ENCODE peak calls at places on chromosomes 1 and 21, in ten cellular contexts. E is cardiac fibroblast, O is glutamatergic neuron, I is tibial nerve, N is ovary, A is cardiac muscle cell, D is heart left ventricle, R is neural crest cell, Q is left ventricle myocardium inferior, C is progenitor cell of endocrine pancreas. T is an unnamed sample.

GRCh38 chr21:41112740-41113692 is 54.9 kb upstream of the BACE2 start:
- DNase-seq in R (no peak), D (no peak), A (peak), N (no peak), Q (no peak), E (peak), I (no peak), O (no peak), C (no peak), T (no peak)

GRCh38 chr1:23282967-23283366 is 61.1 kb downstream of the HNRNPR start:
- DNase-seq in O (no peak), I (no peak), R (no peak), C (no peak), Q (no peak), A (peak), D (no peak), E (peak), N (no peak), T (no peak)

GRCh38 chr1:8121261-8122159 is 95.4 kb upstream of the ERRFI1 start:
- DNase-seq in R (no peak), N (peak), I (no peak), E (peak), O (no peak), C (no peak), Q (no peak), A (peak), D (peak), T (no peak)

GRCh38 chr1:53078333-53079101 is 16.5 kb downstream of the PODN start:
- DNase-seq in O (no peak), A (no peak), R (no peak), N (no peak), C (no peak), D (peak), I (no peak), E (no peak), Q (peak), T (no peak)

GRCh38 chr1:208137144-208137682 is 107.0 kb downstream of the PLXNA2 start:
- DNase-seq in C (no peak), R (no peak), N (no peak), E (peak), I (no peak), D (no peak), O (no peak), Q (no peak), A (peak), T (no peak)

GRCh38 chr21:17660862-17661261 is 48.2 kb upstream of the BTG3 start:
- DNase-seq in R (no peak), C (no peak), D (no peak), Q (no peak), A (no peak), I (no peak), N (no peak), O (no peak), E (no peak), T (no peak)

GRCh38 chr1:220326578-220326977 is 54.3 kb upstream of the RAB3GAP2 start:
- DNase-seq in Q (no peak), N (no peak), I (no peak), R (no peak), E (no peak), O (no peak), C (no peak), A (no peak), D (peak), T (no peak)

GRCh38 chr1:115829023-115829674 is 11.8 kb downstream of the NHLH2 start:
- DNase-seq in R (no peak), O (peak), C (no peak), E (peak), I (no peak), N (peak), Q (no peak), D (peak), A (peak), T (no peak)

GRCh38 chr1:172401907-172402306 is 18.6 kb upstream of the C1orf105 start:
- DNase-seq in C (no peak), I (no peak), D (peak), O (no peak), A (peak), E (no peak), N (no peak), Q (no peak), R (no peak), T (no peak)

GRCh38 chr1:225343618-225344017 is 84.2 kb downstream of the LBR start:
- DNase-seq in R (no peak), A (peak), O (no peak), C (no peak), Q (no peak), D (no peak), N (no peak), E (peak), I (no peak), T (no peak)

GRCh38 chr1:64766385-64766784 is 21.5 kb downstream of the RAVER2 start:
- DNase-seq in C (no peak), Q (no peak), N (no peak), A (no peak), D (no peak), R (no peak), I (no peak), E (no peak), O (no peak), T (no peak)

GRCh38 chr1:201889092-201889968 is 632 bp downstream of the SHISA4 start:
- DNase-seq in C (no peak), A (no peak), R (no peak), N (peak), E (no peak), D (no peak), I (no peak), Q (no peak), O (no peak), T (no peak)

GRCh38 chr1:228015276-228016180 is 8.7 kb downstream of the WNT3A start:
- DNase-seq in N (peak), R (no peak), C (peak), I (no peak), D (no peak), E (peak), A (peak), Q (peak), O (no peak), T (no peak)

GRCh38 chr1:2561898-2562895 is 6.0 kb downstream of the TNFRSF14 start:
- DNase-seq in O (no peak), R (no peak), D (no peak), E (no peak), I (no peak), A (no peak), Q (no peak), C (peak), N (no peak), T (no peak)

GRCh38 chr1:66648896-66649597 is 103.2 kb upstream of the DYNLT5 start:
- DNase-seq in N (no peak), O (no peak), D (no peak), A (no peak), I (no peak), C (no peak), R (no peak), Q (no peak), E (no peak), T (no peak)

GRCh38 chr1:216045400-216045799 is 377.8 kb downstream of the USH2A start:
- DNase-seq in C (no peak), R (no peak), A (peak), E (peak), N (no peak), I (no peak), D (no peak), O (no peak), Q (no peak), T (no peak)

GRCh38 chr1:62686822-62687221 is 1.4 kb downstream of the DOCK7 start:
- DNase-seq in C (no peak), R (no peak), A (no peak), D (no peak), E (no peak), O (no peak), Q (no peak), N (no peak), I (no peak), T (no peak)

GRCh38 chr1:16048573-16049189 is 5.1 kb downstream of the CLCNKB start:
- DNase-seq in Q (peak), A (peak), C (peak), I (no peak), N (peak), O (peak), R (peak), D (peak), E (peak), T (peak)

GRCh38 chr1:31790140-31790539 is 25.7 kb downstream of the SPOCD1 start:
- DNase-seq in C (no peak), E (no peak), A (no peak), O (peak), R (no peak), I (no peak), Q (no peak), D (no peak), N (no peak), T (no peak)

GRCh38 chr1:64645742-64646141 is 99.1 kb upstream of the RAVER2 start:
- DNase-seq in A (no peak), N (no peak), I (no peak), E (no peak), R (no peak), D (no peak), O (no peak), Q (no peak), C (no peak), T (no peak)

GRCh38 chr1:106746448-106747085 is 309.9 kb upstream of the PRMT6 start:
- DNase-seq in I (no peak), R (no peak), D (no peak), C (no peak), N (no peak), O (no peak), E (no peak), A (no peak), Q (no peak), T (no peak)

GRCh38 chr1:180566048-180566447 is 7.3 kb downstream of the OVAAL start:
- DNase-seq in N (no peak), A (no peak), O (no peak), D (peak), Q (no peak), R (no peak), I (no peak), C (no peak), E (no peak), T (no peak)

GRCh38 chr1:51648180-51649109 is 31.6 kb downstream of the OSBPL9 start:
- DNase-seq in R (no peak), E (peak), N (no peak), C (no peak), D (peak), O (no peak), I (no peak), Q (no peak), A (peak), T (no peak)

GRCh38 chr1:165364432-165365133 is 8.1 kb upstream of the LMX1A start:
- DNase-seq in Q (peak), D (peak), I (peak), O (no peak), R (no peak), C (no peak), E (no peak), A (no peak), N (no peak), T (no peak)

GRCh38 chr21:24014381-24014780 is 1592.9 kb downstream of the MRPL39 start:
- DNase-seq in A (no peak), D (no peak), C (no peak), R (no peak), E (no peak), O (no peak), I (no peak), Q (no peak), N (no peak), T (no peak)
- TF ChIP-seq CTCF in A (peak), D (no peak), C (peak), R (peak), E (peak), O (peak), I (no peak), Q (no peak), N (no peak), T (peak)

GRCh38 chr1:93980320-93980744 is 71.1 kb upstream of the GCLM start:
- DNase-seq in A (peak), E (no peak), N (no peak), D (no peak), Q (no peak), C (no peak), O (peak), I (no peak), R (no peak), T (peak)

GRCh38 chr1:93977546-93977945 is 68.3 kb upstream of the GCLM start:
- DNase-seq in C (no peak), N (no peak), D (no peak), I (no peak), E (peak), R (no peak), Q (no peak), A (peak), O (no peak), T (no peak)

GRCh38 chr1:93979040-93979717 is 69.9 kb upstream of the GCLM start:
- DNase-seq in C (no peak), Q (no peak), N (no peak), E (no peak), D (no peak), I (no peak), A (no peak), R (no peak), O (no peak), T (no peak)

GRCh38 chr1:93979718-93980319 is 70.6 kb upstream of the GCLM start:
- DNase-seq in I (no peak), R (no peak), D (no peak), O (peak), C (no peak), A (peak), Q (peak), N (peak), E (peak), T (no peak)

GRCh38 chr1:93980881-93981280 is 71.7 kb upstream of the GCLM start:
- DNase-seq in D (no peak), O (no peak), I (no peak), N (no peak), R (no peak), Q (no peak), C (no peak), A (peak), E (no peak), T (no peak)
- TF ChIP-seq CTCF in D (no peak), O (no peak), I (no peak), N (no peak), R (no peak), Q (no peak), C (no peak), A (no peak), E (no peak), T (no peak)

GRCh38 chr1:70140894-70141293 is 64.5 kb downstream of the LRRC40 start:
- DNase-seq in N (no peak), D (no peak), O (no peak), I (no peak), A (peak), E (no peak), C (no peak), Q (no peak), R (no peak), T (no peak)
- TF ChIP-seq CTCF in N (no peak), D (no peak), O (no peak), I (no peak), A (no peak), E (no peak), C (no peak), Q (no peak), R (no peak), T (no peak)

GRCh38 chr1:200307755-200308066 is 102.1 kb downstream of the ZNF281 start:
- DNase-seq in Q (no peak), N (no peak), E (no peak), A (no peak), C (no peak), I (no peak), R (no peak), O (no peak), D (no peak), T (no peak)
- TF ChIP-seq CTCF in Q (no peak), N (no peak), E (no peak), A (no peak), C (no peak), I (no peak), R (peak), O (peak), D (no peak), T (no peak)

DNA sequence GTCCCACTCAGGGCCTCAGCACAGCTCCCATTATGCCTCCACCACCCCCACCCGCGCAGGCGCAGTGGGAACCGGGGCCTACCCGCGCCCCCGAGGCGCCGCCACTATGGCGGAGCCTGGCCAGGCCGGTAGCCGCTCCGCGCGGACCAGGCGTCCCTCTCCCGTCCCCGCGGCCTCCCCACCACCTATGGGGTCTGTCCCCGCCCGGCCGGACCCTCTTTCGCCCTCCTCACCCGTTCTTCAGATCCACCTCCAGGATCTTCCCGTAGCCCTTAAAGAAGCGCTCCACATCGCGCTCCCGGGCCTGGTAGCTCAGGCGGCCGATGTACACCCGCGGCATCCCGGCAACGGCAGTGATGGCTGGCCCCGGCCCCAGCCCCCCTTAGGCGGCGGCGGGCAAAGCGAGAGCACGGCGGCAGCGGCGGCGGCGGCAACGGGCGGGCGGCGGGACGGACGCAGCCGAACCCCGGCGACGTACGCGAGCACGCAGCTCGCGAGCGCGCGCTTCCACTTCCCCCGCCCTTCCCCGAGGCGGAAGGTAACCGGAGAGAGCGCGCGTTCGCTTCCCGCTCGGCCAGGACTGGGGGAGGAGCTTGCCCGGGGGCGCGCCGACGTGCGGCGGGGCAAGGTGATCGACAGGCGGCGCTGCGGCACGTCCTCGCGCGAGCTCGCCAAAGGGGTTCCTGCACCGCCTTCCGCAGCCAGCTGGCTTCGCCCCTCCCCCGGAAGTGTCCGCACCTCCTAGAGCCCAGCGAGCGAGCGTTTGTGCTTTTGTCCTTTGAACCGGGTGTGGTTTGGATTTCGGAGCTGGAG is at the start of gene SRSF4:
- DNase-seq in D (peak), O (peak), A (peak), E (peak), Q (peak), N (peak), R (peak), I (peak), C (peak), T (peak)
- TF ChIP-seq CTCF in D (peak), O (peak), A (peak), E (peak), Q (peak), N (peak), R (peak), I (peak), C (peak), T (peak)